ENCODE peak calls at places on chromosomes 16 and 17, in four cellular contexts. One of them, this sample, is unnamed. For H3K36me3 and H3K27me3, the result is how much of the 10 kb centered on the place peaks cover.

GRCh38 chr16:87608400-87608985 is 6.2 kb downstream of the JPH3 start:
- DNase-seq in fibroblast of lung: peak
- DNase-seq in CD8-positive, alpha-beta memory T cell: peak
- DNase-seq in tibial nerve: peak
- DNase-seq in this sample: peak

GRCh38 chr16:85562102-85562786 is 50.9 kb upstream of the GSE1 start:
- DNase-seq in fibroblast of lung: no peak
- DNase-seq in CD8-positive, alpha-beta memory T cell: no peak
- DNase-seq in tibial nerve: no peak
- DNase-seq in this sample: no peak

GRCh38 chr16:69087161-69087581 is 18.3 kb upstream of the HAS3 start:
- DNase-seq in fibroblast of lung: no peak
- DNase-seq in CD8-positive, alpha-beta memory T cell: no peak
- DNase-seq in tibial nerve: no peak
- DNase-seq in this sample: no peak

GRCh38 chr16:65746941-65747340 is 619.5 kb upstream of the CDH5 start:
- DNase-seq in fibroblast of lung: no peak
- DNase-seq in CD8-positive, alpha-beta memory T cell: no peak
- DNase-seq in tibial nerve: no peak
- DNase-seq in this sample: no peak

GRCh38 chr17:81392909-81393654 is 2.2 kb upstream of the BAHCC1 start:
- DNase-seq in fibroblast of lung: peak
- DNase-seq in CD8-positive, alpha-beta memory T cell: no peak
- DNase-seq in tibial nerve: no peak
- DNase-seq in this sample: no peak

GRCh38 chr16:14334366-14335105 is 263.4 kb downstream of the MRTFB start:
- DNase-seq in fibroblast of lung: no peak
- DNase-seq in CD8-positive, alpha-beta memory T cell: no peak
- DNase-seq in tibial nerve: no peak
- DNase-seq in this sample: peak

GRCh38 chr16:4700997-4701743 is 7.8 kb downstream of the NUDT16L1 start:
- DNase-seq in fibroblast of lung: no peak
- DNase-seq in CD8-positive, alpha-beta memory T cell: no peak
- DNase-seq in tibial nerve: no peak
- DNase-seq in this sample: no peak

GRCh38 chr17:43723697-43724359 is 34.8 kb downstream of the SOST start:
- DNase-seq in fibroblast of lung: peak
- DNase-seq in CD8-positive, alpha-beta memory T cell: no peak
- DNase-seq in tibial nerve: no peak
- DNase-seq in this sample: peak

GRCh38 chr16:31107465-31107867 is 720 bp upstream of the BCKDK start:
- DNase-seq in fibroblast of lung: no peak
- DNase-seq in CD8-positive, alpha-beta memory T cell: no peak
- DNase-seq in tibial nerve: no peak
- DNase-seq in this sample: no peak

GRCh38 chr17:70857351-70857750 is 688.0 kb downstream of the KCNJ2 start:
- DNase-seq in fibroblast of lung: no peak
- DNase-seq in CD8-positive, alpha-beta memory T cell: no peak
- DNase-seq in tibial nerve: no peak
- DNase-seq in this sample: peak

GRCh38 chr17:37698132-37698615 is 46.7 kb downstream of the HNF1B start:
- DNase-seq in fibroblast of lung: peak
- DNase-seq in CD8-positive, alpha-beta memory T cell: no peak
- DNase-seq in tibial nerve: no peak
- DNase-seq in this sample: peak

GRCh38 chr17:82006468-82007227 is 16.0 kb downstream of the CENPX start:
- DNase-seq in fibroblast of lung: peak
- DNase-seq in CD8-positive, alpha-beta memory T cell: no peak
- DNase-seq in tibial nerve: no peak
- DNase-seq in this sample: peak

GRCh38 chr16:79601978-79602609 is 1.6 kb upstream of the MAF start:
- DNase-seq in fibroblast of lung: peak
- DNase-seq in CD8-positive, alpha-beta memory T cell: peak
- DNase-seq in tibial nerve: peak
- DNase-seq in this sample: peak
- H3K4me3 ChIP-seq in fibroblast of lung: peak
- H3K4me3 ChIP-seq in CD8-positive, alpha-beta memory T cell: peak
- H3K4me3 ChIP-seq in tibial nerve: peak
- H3K4me3 ChIP-seq in this sample: peak

DNA sequence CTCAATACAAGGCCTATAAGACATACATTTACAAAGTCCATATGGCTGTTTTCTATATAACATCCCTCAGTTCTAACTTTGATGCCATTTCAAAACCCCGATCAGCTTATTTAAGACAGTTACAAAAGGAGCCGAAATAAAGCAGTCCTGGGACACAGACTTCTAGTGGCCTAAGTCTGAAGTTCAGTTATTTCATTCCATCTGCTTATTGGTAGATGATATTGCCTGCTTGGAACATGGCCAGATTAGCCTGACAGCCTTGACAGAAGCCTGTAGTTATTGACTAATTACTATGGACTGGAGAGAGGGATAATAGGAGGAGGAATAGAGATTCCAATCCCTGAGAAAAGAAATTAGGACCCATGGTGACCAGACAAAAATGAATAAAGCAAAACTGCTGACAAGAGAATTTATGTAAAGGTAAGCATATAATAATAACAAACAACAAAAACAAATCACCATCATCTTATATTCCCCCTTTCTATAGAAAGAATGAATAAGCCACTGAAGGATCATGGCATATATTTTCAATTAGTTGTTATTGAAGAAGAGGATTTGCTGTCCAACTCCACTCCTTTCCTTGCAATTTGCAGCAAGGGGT is 206.3 kb upstream of the TOM1L1 start:
- DNase-seq in fibroblast of lung: no peak
- DNase-seq in CD8-positive, alpha-beta memory T cell: no peak
- DNase-seq in tibial nerve: no peak
- DNase-seq in this sample: no peak
- H3K36me3 ChIP-seq in fibroblast of lung: under half
- H3K36me3 ChIP-seq in CD8-positive, alpha-beta memory T cell: under half
- H3K36me3 ChIP-seq in tibial nerve: under half
- H3K36me3 ChIP-seq in this sample: under half

DNA sequence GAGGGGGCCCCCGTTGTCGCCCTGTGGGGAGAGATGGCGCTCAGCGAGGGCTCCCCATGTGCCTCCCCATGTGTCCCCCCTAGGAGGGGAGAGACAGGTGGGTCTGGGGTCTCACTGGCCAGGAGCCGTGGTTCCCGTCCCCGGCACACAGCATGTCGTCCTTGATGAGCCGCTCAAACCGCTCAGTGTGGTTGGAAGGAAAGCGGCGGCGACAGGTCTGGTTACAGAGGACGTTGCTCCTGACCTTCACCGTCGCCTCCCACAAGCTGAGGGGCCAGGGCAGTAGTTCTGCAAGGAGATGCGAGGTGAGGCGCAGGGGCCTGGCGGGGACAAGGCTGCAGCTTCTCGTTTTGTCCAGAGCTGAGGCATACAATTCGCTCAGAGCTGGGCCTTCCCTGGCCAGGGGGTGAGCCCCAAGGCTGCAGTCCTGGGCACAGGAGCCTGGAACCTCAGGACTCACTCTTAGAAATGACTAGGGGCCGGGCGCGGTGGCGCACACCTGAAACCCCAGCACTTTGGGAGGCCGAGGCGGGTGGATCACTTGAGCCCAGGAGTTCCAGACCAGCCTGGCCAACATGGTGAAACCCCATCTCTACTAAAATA is 22.8 kb upstream of the UBE2I start:
- DNase-seq in fibroblast of lung: no peak
- DNase-seq in CD8-positive, alpha-beta memory T cell: no peak
- DNase-seq in tibial nerve: no peak
- DNase-seq in this sample: no peak
- H3K27me3 ChIP-seq in fibroblast of lung: under half
- H3K27me3 ChIP-seq in CD8-positive, alpha-beta memory T cell: under half
- H3K27me3 ChIP-seq in tibial nerve: half or more
- H3K27me3 ChIP-seq in this sample: under half

GRCh38 chr16:11139624-11140375 is 116.2 kb downstream of the SOCS1 start:
- DNase-seq in fibroblast of lung: peak
- DNase-seq in CD8-positive, alpha-beta memory T cell: no peak
- DNase-seq in tibial nerve: no peak
- DNase-seq in this sample: no peak
- H3K4me3 ChIP-seq in fibroblast of lung: no peak
- H3K4me3 ChIP-seq in CD8-positive, alpha-beta memory T cell: peak
- H3K4me3 ChIP-seq in tibial nerve: no peak
- H3K4me3 ChIP-seq in this sample: no peak

GRCh38 chr16:8924214-8924613 is 39.5 kb downstream of the USP7 start:
- DNase-seq in fibroblast of lung: no peak
- DNase-seq in CD8-positive, alpha-beta memory T cell: no peak
- DNase-seq in tibial nerve: no peak
- DNase-seq in this sample: no peak
- H3K36me3 ChIP-seq in fibroblast of lung: under half
- H3K36me3 ChIP-seq in CD8-positive, alpha-beta memory T cell: half or more
- H3K36me3 ChIP-seq in tibial nerve: under half
- H3K36me3 ChIP-seq in this sample: under half

DNA sequence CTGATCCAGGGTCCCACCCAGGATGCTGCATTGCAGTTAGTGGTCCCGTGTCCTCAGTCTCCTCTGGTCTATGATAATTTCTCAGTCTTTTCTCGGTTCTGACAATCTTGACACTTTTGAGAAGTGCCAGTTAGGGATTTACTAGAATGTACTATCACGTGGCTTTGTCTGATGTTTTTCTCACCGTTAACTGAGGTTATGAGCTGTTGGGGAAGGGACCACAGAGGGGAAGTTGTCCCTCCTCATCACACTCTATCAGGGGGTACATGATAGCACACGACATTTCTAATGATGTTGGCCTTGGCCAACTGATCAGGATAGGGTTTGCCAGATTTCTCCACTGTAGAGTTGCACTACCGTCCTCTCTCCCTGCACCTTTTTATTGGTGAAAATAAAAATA is 250.9 kb upstream of the SDK2 start:
- DNase-seq in fibroblast of lung: no peak
- DNase-seq in CD8-positive, alpha-beta memory T cell: no peak
- DNase-seq in tibial nerve: no peak
- DNase-seq in this sample: no peak
- H3K27me3 ChIP-seq in fibroblast of lung: under half
- H3K27me3 ChIP-seq in CD8-positive, alpha-beta memory T cell: under half
- H3K27me3 ChIP-seq in tibial nerve: under half
- H3K27me3 ChIP-seq in this sample: under half

DNA sequence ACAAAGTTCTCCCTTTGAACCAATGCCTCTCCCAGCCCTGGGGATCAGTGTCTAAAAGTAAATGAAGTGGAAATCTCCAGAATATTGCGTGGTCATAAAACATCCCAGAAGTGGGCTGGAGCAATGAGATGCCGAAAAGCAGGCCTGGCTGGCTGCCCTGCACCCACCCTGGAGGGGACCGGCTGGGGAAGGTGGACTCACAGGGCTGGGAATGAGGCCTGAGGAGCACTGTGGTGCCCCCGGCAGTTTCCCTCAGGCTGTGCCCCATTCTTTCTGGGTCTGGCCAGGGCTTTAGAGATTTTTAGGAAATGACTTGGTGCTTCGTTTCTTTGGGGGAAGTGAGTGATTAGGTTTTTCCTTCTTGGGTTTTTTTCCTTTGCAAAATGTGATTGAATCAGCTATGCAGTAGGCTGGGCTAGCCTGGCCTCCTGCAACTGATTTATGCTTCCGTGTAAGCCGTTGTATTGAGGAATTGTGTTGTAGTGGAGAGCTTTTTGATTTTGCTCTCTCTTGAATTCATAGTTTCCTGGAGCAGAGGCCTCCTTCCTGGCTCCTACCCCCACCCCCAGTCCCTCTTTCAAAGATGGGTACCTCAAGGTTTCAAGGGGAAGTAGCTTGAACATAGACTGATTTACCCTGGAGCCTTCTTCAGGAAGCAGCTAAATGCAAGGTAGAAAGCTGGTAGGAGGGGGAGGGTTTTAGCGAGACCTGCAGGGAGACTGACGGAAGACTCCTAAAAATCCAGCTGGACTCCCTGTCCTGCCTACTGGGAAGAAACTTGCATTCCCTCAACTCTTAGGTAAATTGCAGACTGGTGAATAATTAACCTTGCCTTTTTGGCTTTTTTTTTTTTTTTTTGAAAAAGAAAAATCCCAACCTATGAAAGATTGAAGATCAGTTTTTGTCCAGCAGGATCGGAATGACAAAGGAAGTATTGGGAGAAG is 170.3 kb downstream of the RAB11FIP4 start:
- DNase-seq in fibroblast of lung: peak
- DNase-seq in CD8-positive, alpha-beta memory T cell: no peak
- DNase-seq in tibial nerve: no peak
- DNase-seq in this sample: no peak
- H3K4me3 ChIP-seq in fibroblast of lung: peak
- H3K4me3 ChIP-seq in CD8-positive, alpha-beta memory T cell: no peak
- H3K4me3 ChIP-seq in tibial nerve: no peak
- H3K4me3 ChIP-seq in this sample: no peak

GRCh38 chr17:48944519-48945260 is at the start of gene SNF8:
- DNase-seq in fibroblast of lung: peak
- DNase-seq in CD8-positive, alpha-beta memory T cell: peak
- DNase-seq in tibial nerve: peak
- DNase-seq in this sample: peak
- H3K36me3 ChIP-seq in fibroblast of lung: under half
- H3K36me3 ChIP-seq in CD8-positive, alpha-beta memory T cell: under half
- H3K36me3 ChIP-seq in tibial nerve: under half
- H3K36me3 ChIP-seq in this sample: under half